ENCODE peak calls at places on chromosomes 11 and 22, in eight cellular contexts. G is tibial nerve, H is mesendoderm, V is body of pancreas, J is MM.1S, A is GM23338, X is colonic mucosa, S is K562. B is an unnamed sample. For H3K4me1, the result is how much of the 10 kb centered on the place peaks cover.

GRCh38 chr11:123286255-123286654 is 91.2 kb upstream of the CLMP start:
- DNase-seq in S (no peak), V (no peak), J (no peak), X (no peak), G (no peak), A (no peak), H (no peak), B (no peak)

GRCh38 chr11:39569784-39570183 is 1889.7 kb downstream of the LRRC4C start:
- DNase-seq in A (no peak), H (peak), X (no peak), J (no peak), G (no peak), V (no peak), S (no peak), B (no peak)

GRCh38 chr11:130582176-130582575 is 133.7 kb downstream of the ADAMTS15 start:
- DNase-seq in G (no peak), J (peak), S (no peak), V (no peak), H (no peak), A (no peak), X (no peak), B (no peak)

GRCh38 chr11:1862588-1863351 is 9.9 kb downstream of the LSP1 start:
- DNase-seq in J (no peak), S (no peak), X (no peak), H (no peak), G (no peak), A (no peak), V (no peak), B (no peak)

GRCh38 chr11:12330491-12331231 is 46.7 kb upstream of the PARVA start:
- DNase-seq in X (no peak), J (no peak), A (peak), H (peak), S (no peak), V (peak), G (no peak), B (no peak)

GRCh38 chr22:29704528-29705285 is 15.1 kb upstream of the CABP7 start:
- DNase-seq in S (no peak), V (peak), G (peak), J (no peak), A (no peak), H (no peak), X (peak), B (no peak)

GRCh38 chr11:110356769-110357671 is 60.6 kb upstream of the RDX start:
- DNase-seq in V (peak), S (no peak), A (no peak), X (no peak), G (no peak), J (no peak), H (peak), B (no peak)

GRCh38 chr22:38815844-38816243 is 21.9 kb upstream of the DNAL4 start:
- DNase-seq in V (no peak), J (no peak), H (no peak), X (no peak), A (no peak), S (no peak), G (no peak), B (no peak)

GRCh38 chr11:45141631-45142030 is 4.8 kb upstream of the PRDM11 start:
- DNase-seq in A (no peak), H (no peak), S (no peak), V (no peak), X (peak), J (no peak), G (no peak), B (no peak)

GRCh38 chr11:24704716-24705115 is 207.9 kb downstream of the LUZP2 start:
- DNase-seq in V (no peak), H (no peak), X (no peak), S (no peak), J (no peak), G (no peak), A (no peak), B (no peak)

GRCh38 chr22:28222066-28222465 is 303.0 kb upstream of the PITPNB start:
- DNase-seq in G (no peak), V (no peak), X (no peak), A (no peak), S (no peak), H (no peak), J (no peak), B (no peak)

GRCh38 chr11:95108671-95109551 is 19.3 kb downstream of the ENDOD1 start:
- DNase-seq in V (no peak), X (no peak), J (no peak), H (peak), G (no peak), S (peak), A (no peak), B (no peak)

GRCh38 chr11:17775507-17776212 is 41.1 kb downstream of the KCNC1 start:
- DNase-seq in H (no peak), A (no peak), X (no peak), V (no peak), J (no peak), G (no peak), S (no peak), B (no peak)

GRCh38 chr22:49536571-49537131 is 291.0 kb downstream of the BRD1 start:
- DNase-seq in A (no peak), V (peak), G (no peak), H (peak), J (no peak), X (no peak), S (no peak), B (no peak)

GRCh38 chr11:30091728-30092127 is 74.9 kb upstream of the KCNA4 start:
- DNase-seq in X (no peak), J (no peak), S (no peak), H (no peak), A (no peak), V (no peak), G (no peak), B (no peak)

GRCh38 chr22:44154431-44154942 is 26.2 kb upstream of the PARVG start:
- DNase-seq in J (no peak), A (no peak), S (no peak), V (no peak), G (no peak), X (no peak), H (no peak), B (no peak)
- H3K4me1 ChIP-seq in J (under half), A (under half), S (under half), V (under half), G (under half), X (under half), H (under half), B (under half)

GRCh38 chr11:27697679-27698275 is 2.5 kb downstream of the BDNF start:
- DNase-seq in H (no peak), J (no peak), A (peak), X (no peak), S (no peak), G (no peak), V (no peak), B (no peak)
- H3K4me3 ChIP-seq in H (no peak), J (no peak), A (peak), X (no peak), S (no peak), G (no peak), V (no peak), B (no peak)

GRCh38 chr22:35987487-35987886 is 41.1 kb downstream of the RBFOX2 start:
- DNase-seq in H (no peak), S (no peak), X (no peak), A (no peak), G (no peak), V (no peak), J (no peak), B (no peak)

GRCh38 chr22:35993048-35993714 is 35.4 kb downstream of the RBFOX2 start:
- DNase-seq in H (no peak), A (no peak), S (no peak), X (no peak), J (no peak), V (no peak), G (no peak), B (no peak)

GRCh38 chr22:35995345-35995744 is 33.3 kb downstream of the RBFOX2 start:
- DNase-seq in A (no peak), G (no peak), V (no peak), S (peak), X (no peak), H (peak), J (no peak), B (no peak)

GRCh38 chr22:35987994-35988393 is 40.6 kb downstream of the RBFOX2 start:
- DNase-seq in V (no peak), G (no peak), H (no peak), X (no peak), J (no peak), S (no peak), A (no peak), B (no peak)

DNA sequence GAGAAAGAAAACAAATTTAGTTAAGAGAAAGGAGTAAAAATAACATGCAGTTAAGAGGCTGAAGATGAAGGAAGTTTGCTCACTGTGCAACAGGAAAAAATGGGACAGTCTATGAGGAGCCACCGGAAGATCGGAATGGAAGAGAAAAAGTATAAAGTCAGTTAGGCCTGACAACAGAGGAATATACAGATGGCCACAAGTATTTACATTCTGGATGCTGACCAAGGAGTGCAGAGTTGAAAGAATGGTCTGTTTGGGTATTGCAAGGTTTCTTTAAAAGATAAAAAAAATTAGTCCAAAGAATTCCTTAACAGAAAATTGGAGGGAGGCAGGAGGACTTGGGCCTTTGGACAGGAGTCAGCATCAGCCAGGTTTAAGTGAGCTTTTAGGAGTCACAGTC is 37.5 kb downstream of the RBFOX2 start:
- DNase-seq in X (no peak), J (no peak), G (no peak), A (no peak), S (no peak), V (no peak), H (no peak), B (no peak)
- H3K4me1 ChIP-seq in X (under half), J (under half), G (under half), A (under half), S (under half), V (under half), H (under half), B (under half)

GRCh38 chr11:85717360-85717927 is 31.4 kb upstream of the CCDC89 start:
- DNase-seq in V (no peak), X (no peak), A (no peak), J (peak), H (no peak), S (no peak), G (no peak), B (no peak)

GRCh38 chr11:85723088-85723487 is 37.1 kb upstream of the CCDC89 start:
- DNase-seq in J (no peak), X (no peak), H (no peak), V (no peak), G (no peak), S (no peak), A (no peak), B (no peak)

GRCh38 chr11:85721191-85721590 is 35.2 kb upstream of the CCDC89 start:
- DNase-seq in H (no peak), G (no peak), S (no peak), J (no peak), X (no peak), V (no peak), A (no peak), B (no peak)

GRCh38 chr11:85718991-85719807 is 33.2 kb upstream of the CCDC89 start:
- DNase-seq in V (peak), S (no peak), H (peak), G (peak), J (no peak), A (peak), X (no peak), B (no peak)

DNA sequence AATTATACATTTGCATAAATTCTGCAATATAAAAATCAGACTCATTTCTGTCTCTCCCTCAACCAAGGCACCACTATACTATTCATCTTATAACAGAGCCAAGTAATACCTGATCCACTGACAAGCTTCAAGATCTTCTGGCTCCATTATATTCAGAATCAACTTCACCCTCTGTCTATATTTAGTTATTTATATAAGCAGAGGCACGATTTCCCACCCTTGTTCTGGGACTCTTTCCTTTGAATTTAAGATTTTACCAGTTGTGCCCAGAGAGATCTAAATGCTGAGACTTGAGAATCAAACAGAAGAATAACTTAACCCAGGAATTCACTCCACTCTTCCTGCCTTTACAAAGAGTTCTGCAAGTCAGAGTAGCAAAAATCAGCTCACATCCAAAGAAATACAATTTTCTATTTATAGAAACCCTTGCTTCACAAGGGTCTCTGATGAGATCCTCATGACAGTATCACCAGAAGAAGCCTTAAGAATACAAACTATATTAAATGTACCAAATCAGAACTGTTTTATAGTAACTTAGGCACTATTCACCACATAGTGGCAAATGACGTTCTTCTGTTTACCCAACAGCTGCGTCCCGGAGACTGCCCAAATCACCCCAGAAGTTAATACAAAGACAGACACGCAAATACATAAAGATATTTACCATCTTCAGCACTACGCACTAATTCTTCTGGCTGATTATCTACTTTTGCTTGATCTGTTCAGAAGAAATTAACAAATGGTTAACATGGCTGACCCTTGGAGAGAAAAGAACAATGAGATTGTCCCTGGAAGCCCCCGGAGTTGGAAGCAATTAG is 32.3 kb upstream of the CCDC89 start:
- DNase-seq in X (no peak), V (no peak), H (no peak), S (no peak), A (no peak), J (no peak), G (no peak), B (no peak)
- H3K4me3 ChIP-seq in X (no peak), V (no peak), H (no peak), S (no peak), A (peak), J (no peak), G (peak), B (no peak)

GRCh38 chr11:128523616-128524015 is 63.7 kb downstream of the ETS1 start:
- DNase-seq in X (no peak), G (no peak), V (no peak), J (no peak), A (no peak), H (no peak), S (no peak), B (no peak)
- H3K4me1 ChIP-seq in X (under half), G (under half), V (under half), J (under half), A (half or more), H (under half), S (under half), B (under half)

GRCh38 chr22:37284126-37284806 is 2.0 kb downstream of the CYTH4 start:
- DNase-seq in V (no peak), S (no peak), G (no peak), H (no peak), X (no peak), A (no peak), J (no peak), B (no peak)
- H3K4me3 ChIP-seq in V (no peak), S (no peak), G (no peak), H (no peak), X (peak), A (no peak), J (peak), B (no peak)

DNA sequence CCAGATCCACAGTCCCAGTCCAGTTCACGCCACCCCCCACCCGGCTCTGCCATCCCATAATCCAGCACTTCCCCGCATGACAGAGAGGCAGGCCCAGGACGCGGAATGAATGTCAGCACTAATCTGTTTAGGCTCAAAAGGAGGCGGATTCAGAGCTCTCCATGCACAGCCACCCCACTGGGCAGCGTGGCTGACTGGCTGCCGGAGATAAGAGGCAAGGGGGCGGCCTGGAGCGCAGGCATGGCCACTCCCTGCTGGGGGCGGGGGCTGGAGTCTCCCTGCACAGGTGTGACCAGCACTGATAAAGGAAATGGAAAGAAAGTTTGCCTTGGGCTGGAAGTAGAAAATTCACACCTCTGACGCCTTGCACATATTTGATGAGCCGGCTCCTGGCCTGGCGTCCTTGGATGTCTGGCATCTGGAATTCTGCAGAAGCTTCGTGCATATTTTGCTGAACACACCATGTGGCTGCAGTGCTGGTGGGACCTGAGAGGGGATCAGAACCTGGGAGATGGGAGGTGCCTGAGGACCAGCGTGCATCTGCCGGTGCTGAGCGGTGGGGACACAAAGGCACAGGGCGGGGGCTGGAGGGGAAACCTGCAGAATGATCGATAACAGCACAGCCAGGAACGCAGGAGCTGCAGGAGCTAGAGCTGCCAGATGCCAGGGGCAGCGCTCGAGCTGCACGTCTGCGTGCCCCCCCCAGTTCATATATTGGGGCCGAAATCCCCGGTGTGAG is 344.4 kb downstream of the CTTN start:
- DNase-seq in H (peak), J (no peak), A (peak), G (no peak), V (peak), X (no peak), S (peak), B (no peak)
- H3K4me1 ChIP-seq in H (under half), J (under half), A (under half), G (under half), V (under half), X (under half), S (under half), B (under half)

DNA sequence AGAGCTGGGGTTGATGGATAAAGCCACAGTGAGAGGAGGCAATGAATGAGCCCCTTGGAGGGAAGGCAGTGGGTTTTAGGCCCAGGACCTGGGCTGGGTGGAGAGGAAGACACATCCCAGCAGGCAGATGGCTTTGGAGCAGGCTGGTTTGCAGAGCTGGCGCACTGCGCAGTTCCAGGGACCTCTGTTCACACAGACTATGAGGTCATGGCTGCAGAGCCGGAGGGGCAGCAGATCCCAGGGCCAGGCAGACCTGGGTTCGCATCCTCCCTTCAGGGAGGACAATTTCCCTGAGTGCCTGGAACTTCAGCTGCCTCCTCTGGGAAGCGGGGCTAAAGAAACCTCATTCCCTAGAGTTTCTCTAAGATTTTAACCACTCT is 28.2 kb upstream of the DGKZ start:
- DNase-seq in H (no peak), J (no peak), A (no peak), G (no peak), X (no peak), S (no peak), V (no peak), B (no peak)
- H3K4me3 ChIP-seq in H (no peak), J (no peak), A (no peak), G (no peak), X (no peak), S (no peak), V (no peak), B (no peak)

GRCh38 chr11:75497788-75498404 is 27.8 kb downstream of the GDPD5 start:
- DNase-seq in H (no peak), V (no peak), X (no peak), J (no peak), S (no peak), G (no peak), A (no peak), B (no peak)
- H3K4me1 ChIP-seq in H (under half), V (under half), X (under half), J (under half), S (under half), G (under half), A (under half), B (under half)